ENCODE peak calls at places on chromosomes 13 and 19, in nine cellular contexts. One of them, this sample, is unnamed.

GRCh38 chr19:40689339-40690049 is 957 bp downstream of the NUMBL start:
- DNase-seq in GM23248: peak; percentile 59
- DNase-seq in GOT3: no peak
- DNase-seq in CD8-positive, alpha-beta memory T cell: no peak
- DNase-seq in astrocyte of the spinal cord: no peak
- DNase-seq in BJ: no peak
- DNase-seq in endothelial cell: no peak
- DNase-seq in lung: no peak
- DNase-seq in Caco-2: no peak
- DNase-seq in this sample: no peak

GRCh38 chr13:43991773-43992201 is 112.1 kb downstream of the LACC1 start:
- DNase-seq in CD8-positive, alpha-beta memory T cell: no peak
- DNase-seq in astrocyte of the spinal cord: no peak
- DNase-seq in GM23248: no peak
- DNase-seq in endothelial cell: no peak
- DNase-seq in lung: no peak
- DNase-seq in GOT3: no peak
- DNase-seq in Caco-2: no peak
- DNase-seq in BJ: no peak
- DNase-seq in this sample: no peak

GRCh38 chr19:51256053-51256682 is 5.3 kb downstream of the SIGLECL1 start:
- DNase-seq in GM23248: no peak
- DNase-seq in astrocyte of the spinal cord: no peak
- DNase-seq in BJ: no peak
- DNase-seq in lung: no peak
- DNase-seq in GOT3: no peak
- DNase-seq in CD8-positive, alpha-beta memory T cell: no peak
- DNase-seq in Caco-2: no peak
- DNase-seq in endothelial cell: no peak
- DNase-seq in this sample: no peak

GRCh38 chr13:112444416-112445399 is 68.6 kb downstream of the SPACA7 start:
- DNase-seq in CD8-positive, alpha-beta memory T cell: no peak
- DNase-seq in astrocyte of the spinal cord: no peak
- DNase-seq in GOT3: no peak
- DNase-seq in Caco-2: no peak
- DNase-seq in BJ: no peak
- DNase-seq in endothelial cell: no peak
- DNase-seq in GM23248: no peak
- DNase-seq in lung: peak; percentile 26
- DNase-seq in this sample: no peak

GRCh38 chr13:65505941-65506340 is 1724.2 kb downstream of the PCDH9 start:
- DNase-seq in BJ: no peak
- DNase-seq in CD8-positive, alpha-beta memory T cell: no peak
- DNase-seq in astrocyte of the spinal cord: no peak
- DNase-seq in GOT3: no peak
- DNase-seq in lung: no peak
- DNase-seq in Caco-2: no peak
- DNase-seq in GM23248: no peak
- DNase-seq in endothelial cell: no peak
- DNase-seq in this sample: no peak

GRCh38 chr13:37645181-37645580 is 46.6 kb upstream of the POSTN start:
- DNase-seq in CD8-positive, alpha-beta memory T cell: no peak
- DNase-seq in endothelial cell: no peak
- DNase-seq in astrocyte of the spinal cord: no peak
- DNase-seq in lung: no peak
- DNase-seq in BJ: no peak
- DNase-seq in GM23248: no peak
- DNase-seq in GOT3: no peak
- DNase-seq in Caco-2: no peak
- DNase-seq in this sample: no peak

GRCh38 chr19:52991484-52991883 is 22.2 kb upstream of the ERVV-1 start:
- DNase-seq in GM23248: peak; percentile 86
- DNase-seq in CD8-positive, alpha-beta memory T cell: no peak
- DNase-seq in GOT3: no peak
- DNase-seq in BJ: peak; percentile 4
- DNase-seq in lung: no peak
- DNase-seq in Caco-2: no peak
- DNase-seq in astrocyte of the spinal cord: peak; percentile 17
- DNase-seq in endothelial cell: no peak
- DNase-seq in this sample: peak; percentile 96

GRCh38 chr19:29663861-29664752 is 1.2 kb upstream of the PLEKHF1 start:
- DNase-seq in GOT3: no peak
- DNase-seq in endothelial cell: no peak
- DNase-seq in Caco-2: no peak
- DNase-seq in lung: no peak
- DNase-seq in CD8-positive, alpha-beta memory T cell: no peak
- DNase-seq in GM23248: peak; percentile 69
- DNase-seq in astrocyte of the spinal cord: peak; percentile 36
- DNase-seq in BJ: no peak
- DNase-seq in this sample: no peak

GRCh38 chr13:24691381-24691780 is 11.2 kb downstream of the ATP12A start:
- DNase-seq in GM23248: no peak
- DNase-seq in endothelial cell: no peak
- DNase-seq in lung: no peak
- DNase-seq in CD8-positive, alpha-beta memory T cell: no peak
- DNase-seq in GOT3: no peak
- DNase-seq in astrocyte of the spinal cord: no peak
- DNase-seq in Caco-2: no peak
- DNase-seq in BJ: no peak
- DNase-seq in this sample: no peak

GRCh38 chr19:45782820-45783785 is 813 bp upstream of the DMPK start:
- DNase-seq in Caco-2: no peak
- DNase-seq in BJ: peak; percentile 42
- DNase-seq in astrocyte of the spinal cord: peak; percentile 46
- DNase-seq in GOT3: peak; percentile 13
- DNase-seq in GM23248: peak; percentile 92
- DNase-seq in CD8-positive, alpha-beta memory T cell: no peak
- DNase-seq in lung: no peak
- DNase-seq in endothelial cell: no peak
- DNase-seq in this sample: peak; percentile 71

This sample was measured in A172.